ENCODE peak calls at places on chromosomes 13 and 19, in ten cellular contexts. X is adrenal gland; F is T-helper 9 cell; H is fibroblast of mammary gland; O is tibial artery; B is amygdala; P is dermis microvascular lymphatic vessel endothelial cell; Y is NB4; R is neural progenitor cell; K is activated CD8-positive, alpha-beta T cell treated with anti-CD3 and anti-CD28 coated beads, Interleukin-2, amount 10 ng/mL, durations not matched to agents 7 days and 5 days. A is an unnamed sample.

GRCh38 chr19:6587998-6588507 is 2.9 kb downstream of the CD70 start:
- DNase-seq in B (no peak), Y (no peak), F (no peak), R (peak; percentile 10), P (no peak), O (no peak), K (no peak), H (no peak), X (no peak), A (no peak)

GRCh38 chr19:30122431-30122830 is 180.4 kb downstream of the URI1 start:
- DNase-seq in Y (no peak), H (no peak), B (no peak), X (no peak), K (no peak), P (no peak), R (peak; percentile 14), F (no peak), O (no peak), A (no peak)

GRCh38 chr19:40178756-40179155 is 12.5 kb upstream of the MAP3K10 start:
- DNase-seq in O (no peak), K (no peak), F (no peak), R (no peak), X (no peak), Y (no peak), B (no peak), P (no peak), H (no peak), A (no peak)

GRCh38 chr19:29526730-29527499 is 1.1 kb downstream of the VSTM2B start:
- DNase-seq in Y (peak; percentile 26), R (peak; percentile 68), O (no peak), H (no peak), F (no peak), P (no peak), B (peak; percentile 54), X (no peak), K (no peak), A (no peak)

GRCh38 chr19:3648037-3648905 is 21.7 kb upstream of the CACTIN start:
- DNase-seq in F (no peak), X (no peak), R (no peak), K (no peak), B (no peak), P (no peak), H (no peak), Y (no peak), O (no peak), A (no peak)

GRCh38 chr19:58497634-58498170 is 14.1 kb downstream of the SLC27A5 start:
- DNase-seq in X (no peak), P (peak; percentile 0), O (no peak), B (no peak), R (no peak), F (no peak), Y (no peak), H (no peak), K (no peak), A (no peak)

GRCh38 chr13:27770809-27771208 is 21.5 kb upstream of the GSX1 start:
- DNase-seq in Y (peak; percentile 61), X (peak; percentile 7), H (peak; percentile 40), F (no peak), O (no peak), R (peak; percentile 56), P (peak; percentile 26), B (no peak), K (peak; percentile 55), A (no peak)

GRCh38 chr19:16447015-16447384 is 24.8 kb downstream of the EPS15L1 start:
- DNase-seq in P (no peak), R (no peak), K (peak; percentile 60), O (peak; percentile 91), X (peak; percentile 86), H (peak; percentile 78), Y (peak; percentile 93), F (no peak), B (no peak), A (no peak)

GRCh38 chr13:87821512-87821911 is 150.3 kb downstream of the SLITRK5 start:
- DNase-seq in B (no peak), K (no peak), P (no peak), O (no peak), F (no peak), R (no peak), H (no peak), X (no peak), Y (peak; percentile 15), A (no peak)

GRCh38 chr19:6226444-6227155 is 53.2 kb downstream of the MLLT1 start:
- DNase-seq in R (no peak), X (no peak), O (no peak), F (no peak), H (no peak), K (no peak), Y (no peak), B (no peak), P (no peak), A (no peak)

GRCh38 chr13:46476174-46476573 is 76.8 kb upstream of the LRCH1 start:
- DNase-seq in H (peak; percentile 54), R (no peak), B (no peak), O (no peak), K (no peak), P (no peak), Y (no peak), F (no peak), X (no peak), A (no peak)

GRCh38 chr19:49997709-49998108 is 27.5 kb downstream of the VRK3 start:
- DNase-seq in Y (peak; percentile 61), O (no peak), B (no peak), H (peak; percentile 30), K (peak; percentile 29), F (no peak), P (peak; percentile 51), X (no peak), R (peak; percentile 60), A (no peak)

GRCh38 chr13:62653371-62653770 is 1237.7 kb upstream of the PCDH20 start:
- DNase-seq in B (no peak), O (no peak), X (no peak), H (no peak), P (no peak), F (no peak), K (no peak), R (no peak), Y (no peak), A (no peak)

GRCh38 chr19:29326849-29327840 is 114.2 kb upstream of the UQCRFS1 start:
- DNase-seq in P (no peak), R (no peak), Y (no peak), H (no peak), X (no peak), O (no peak), F (no peak), B (no peak), K (peak; percentile 13), A (no peak)

GRCh38 chr13:76828316-76828741 is 57.9 kb downstream of the KCTD12 start:
- DNase-seq in B (no peak), H (peak; percentile 58), X (no peak), F (no peak), P (no peak), R (no peak), K (no peak), O (no peak), Y (no peak), A (no peak)

A was measured in activated effector memory CD4-positive, alpha-beta T cell treated with Interleukin-2 at 50 U/mL for 16 hours.